ENCODE peak calls at places on chromosomes 1 and 21, in eight cellular contexts. G is HS-5, P is endothelial cell, T is Daoy, B is T-helper 9 cell, C is posterior cingulate gyrus, M is occipital lobe, E is mammary epithelial cell. K is an unnamed sample.
A peak's percentile ranks its signal among the peaks of the same experiment; 100 is the strongest.

GRCh38 chr1:17307946-17308345 is at the start of gene PADI4:
- DNase-seq in M (no peak), E (no peak), P (no peak), G (no peak), B (no peak), T (peak; percentile 30), C (no peak), K (no peak)

GRCh38 chr1:167067904-167068303 is 22.3 kb downstream of the GPA33 start:
- DNase-seq in B (no peak), P (no peak), G (no peak), C (no peak), T (no peak), M (no peak), E (no peak), K (no peak)

GRCh38 chr1:183023146-183023600 is at the start of gene LAMC1:
- DNase-seq in T (peak; percentile 92), C (peak; percentile 25), M (no peak), P (peak; percentile 90), G (no peak), B (no peak), E (peak; percentile 66), K (peak; percentile 78)

GRCh38 chr1:40659649-40659947 is 5.9 kb downstream of the RIMS3 start:
- DNase-seq in E (no peak), B (no peak), M (no peak), G (no peak), P (no peak), C (no peak), T (no peak), K (no peak)

GRCh38 chr21:34687065-34687464 is 18.3 kb downstream of the CLIC6 start:
- DNase-seq in E (no peak), T (no peak), G (no peak), C (no peak), P (no peak), B (no peak), M (no peak), K (no peak)

GRCh38 chr1:179175011-179175934 is 54.2 kb downstream of the ABL2 start:
- DNase-seq in C (peak; percentile 48), P (no peak), G (peak; percentile 45), T (peak; percentile 39), E (peak; percentile 81), M (peak; percentile 5), B (no peak), K (no peak)

GRCh38 chr1:75265792-75266191 is 131.6 kb downstream of the LHX8 start:
- DNase-seq in T (peak; percentile 5), C (no peak), G (peak; percentile 37), E (peak; percentile 35), P (peak; percentile 7), B (no peak), M (no peak), K (no peak)

GRCh38 chr1:53628286-53628955 is 110.5 kb downstream of the GLIS1 start:
- DNase-seq in M (no peak), G (no peak), B (no peak), C (no peak), E (no peak), P (no peak), T (no peak), K (no peak)

GRCh38 chr21:43789276-43790052 is at the start of gene RRP1:
- DNase-seq in B (peak; percentile 96), T (peak; percentile 98), M (peak; percentile 76), C (peak; percentile 81), E (peak; percentile 87), G (peak; percentile 40), P (peak; percentile 99), K (peak; percentile 96)

K was measured in Peyer's patch.